ENCODE peak calls at places on chromosome 3, in six cellular contexts. Q is HFF-Myc, U is HepG2, E is coronary artery, A is fibroblast of mammary gland, G is fibroblast of pulmonary artery. D is an unnamed sample.

GRCh38 chr3:13022348-13023250 is 50.6 kb downstream of the IQSEC1 start:
- DNase-seq in Q (peak; percentile 33), U (no peak), E (peak; percentile 87), A (peak; percentile 86), G (peak; percentile 85), D (no peak)

GRCh38 chr3:61331937-61332590 is 80.8 kb upstream of the FHIT start:
- DNase-seq in Q (no peak), U (no peak), E (no peak), A (no peak), G (no peak), D (no peak)

GRCh38 chr3:54530091-54530490 is 397.8 kb downstream of the LRTM1 start:
- DNase-seq in Q (no peak), U (no peak), E (no peak), A (no peak), G (no peak), D (no peak)

GRCh38 chr3:70250451-70250850 is 62.0 kb downstream of the MDFIC2 start:
- DNase-seq in Q (no peak), U (no peak), E (no peak), A (no peak), G (no peak), D (no peak)

GRCh38 chr3:61899700-61900462 is 338.5 kb downstream of the PTPRG start:
- DNase-seq in Q (no peak), U (no peak), E (no peak), A (no peak), G (no peak), D (no peak)

GRCh38 chr3:2001306-2002108 is 97.2 kb upstream of the CNTN4 start:
- DNase-seq in Q (no peak), U (no peak), E (no peak), A (no peak), G (no peak), D (no peak)

GRCh38 chr3:183699238-183699947 is 1.8 kb downstream of the YEATS2 start:
- DNase-seq in Q (no peak), U (no peak), E (no peak), A (no peak), G (no peak), D (no peak)

GRCh38 chr3:190366145-190366544 is 21.8 kb upstream of the CLDN16 start:
- DNase-seq in Q (no peak), U (no peak), E (no peak), A (no peak), G (peak; percentile 52), D (no peak)

GRCh38 chr3:146189519-146190173 is 28.7 kb upstream of the PLOD2 start:
- DNase-seq in Q (no peak), U (peak; percentile 49), E (no peak), A (peak; percentile 70), G (peak; percentile 74), D (no peak)

GRCh38 chr3:168714609-168715240 is 619.0 kb upstream of the GOLIM4 start:
- DNase-seq in Q (no peak), U (no peak), E (no peak), A (no peak), G (no peak), D (peak; percentile 16)

GRCh38 chr3:58073315-58074125 is 65.3 kb downstream of the FLNB start:
- DNase-seq in Q (no peak), U (no peak), E (no peak), A (no peak), G (no peak), D (no peak)

GRCh38 chr3:195035345-195036202 is 235.4 kb downstream of the XXYLT1 start:
- DNase-seq in Q (no peak), U (no peak), E (no peak), A (no peak), G (no peak), D (no peak)

GRCh38 chr3:28134792-28135375 is 106.5 kb upstream of the CMC1 start:
- DNase-seq in Q (no peak), U (peak; percentile 83), E (no peak), A (no peak), G (no peak), D (no peak)

GRCh38 chr3:63655519-63655918 is 3.0 kb downstream of the SNTN start:
- DNase-seq in Q (no peak), U (no peak), E (no peak), A (peak; percentile 80), G (peak; percentile 69), D (no peak)

GRCh38 chr3:37171144-37171543 is 3.2 kb downstream of the LRRFIP2 start:
- DNase-seq in Q (no peak), U (no peak), E (no peak), A (no peak), G (no peak), D (no peak)

GRCh38 chr3:50525987-50526386 is 22.6 kb upstream of the CACNA2D2 start:
- DNase-seq in Q (peak; percentile 17), U (peak; percentile 25), E (no peak), A (peak; percentile 53), G (peak; percentile 52), D (no peak)

GRCh38 chr3:131349946-131350347 is 31.6 kb upstream of the NUDT16 start:
- DNase-seq in Q (peak; percentile 59), U (no peak), E (no peak), A (peak; percentile 84), G (peak; percentile 48), D (no peak)

GRCh38 chr3:176931991-176932390 is 265.3 kb downstream of the TBL1XR1 start:
- DNase-seq in Q (no peak), U (no peak), E (no peak), A (no peak), G (no peak), D (no peak)

GRCh38 chr3:113113361-113113760 is 98.0 kb upstream of the BOC start:
- DNase-seq in Q (no peak), U (no peak), E (no peak), A (no peak), G (no peak), D (no peak)

GRCh38 chr3:39965997-39966396 is 156.6 kb downstream of the MYRIP start:
- DNase-seq in Q (no peak), U (no peak), E (no peak), A (no peak), G (no peak), D (no peak)

GRCh38 chr3:142947799-142948575 is 15.5 kb downstream of the PAQR9 start:
- DNase-seq in Q (no peak), U (no peak), E (no peak), A (peak; percentile 35), G (no peak), D (no peak)

GRCh38 chr3:119911748-119912147 is 129.8 kb downstream of the NR1I2 start:
- DNase-seq in Q (no peak), U (no peak), E (no peak), A (no peak), G (no peak), D (no peak)

GRCh38 chr3:46968783-46969428 is 7.6 kb downstream of the CCDC12 start:
- DNase-seq in Q (no peak), U (no peak), E (no peak), A (no peak), G (no peak), D (no peak)

GRCh38 chr3:52682016-52682415 is 3.7 kb downstream of the PBRM1 start:
- DNase-seq in Q (peak; percentile 48), U (peak; percentile 90), E (no peak), A (peak; percentile 96), G (peak; percentile 84), D (no peak)
- TF ChIP-seq CTCF in Q (peak; percentile 15), U (peak; percentile 79), E (no peak), A (no peak), G (no peak), D (peak; percentile 22)

GRCh38 chr3:154121236-154122095 is at the start of gene ARHGEF26:
- DNase-seq in Q (peak; percentile 7), U (peak; percentile 44), E (peak; percentile 93), A (peak; percentile 61), G (peak; percentile 75), D (no peak)

GRCh38 chr3:154122912-154123559 is 1.8 kb downstream of the ARHGEF26 start:
- DNase-seq in Q (no peak), U (peak; percentile 1), E (no peak), A (peak; percentile 28), G (peak; percentile 29), D (no peak)

GRCh38 chr3:154120903-154121235 is 321 bp upstream of the ARHGEF26 start:
- DNase-seq in Q (no peak), U (no peak), E (no peak), A (peak; percentile 47), G (no peak), D (no peak)

GRCh38 chr3:154125378-154126030 is 4.3 kb downstream of the ARHGEF26 start:
- DNase-seq in Q (no peak), U (peak; percentile 74), E (no peak), A (no peak), G (no peak), D (no peak)

DNA sequence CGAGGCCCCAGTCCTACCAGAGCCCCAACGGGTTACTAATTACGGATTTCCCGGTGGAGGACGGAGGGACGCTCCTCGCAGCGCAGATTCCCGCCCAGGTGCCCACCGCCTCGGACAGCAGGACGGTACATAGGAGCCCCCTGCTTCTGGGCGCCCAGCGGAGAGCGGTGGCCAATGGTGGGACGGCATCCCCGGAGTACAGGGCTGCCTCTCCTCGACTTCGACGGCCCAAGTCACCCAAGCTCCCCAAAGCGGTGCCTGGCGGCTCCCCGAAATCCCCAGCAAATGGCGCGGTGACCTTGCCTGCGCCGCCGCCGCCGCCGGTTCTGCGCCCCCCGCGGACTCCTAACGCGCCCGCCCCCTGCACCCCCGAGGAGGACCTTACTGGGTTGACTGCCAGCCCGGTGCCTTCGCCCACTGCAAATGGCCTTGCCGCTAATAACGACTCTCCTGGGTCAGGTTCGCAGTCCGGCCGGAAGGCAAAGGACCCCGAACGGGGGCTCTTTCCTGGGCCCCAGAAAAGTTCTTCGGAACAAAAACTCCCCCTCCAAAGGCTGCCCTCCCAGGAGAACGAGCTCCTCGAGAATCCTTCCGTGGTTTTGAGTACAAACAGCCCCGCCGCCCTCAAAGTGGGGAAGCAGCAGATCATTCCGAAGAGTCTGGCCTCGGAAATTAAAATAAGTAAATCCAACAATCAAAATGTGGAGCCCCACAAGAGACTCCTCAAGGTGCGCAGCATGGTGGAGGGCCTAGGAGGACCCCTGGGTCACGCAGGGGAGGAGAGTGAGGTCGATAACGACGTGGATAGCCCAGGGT is 1.1 kb downstream of the ARHGEF26 start:
- DNase-seq in Q (no peak), U (no peak), E (no peak), A (no peak), G (no peak), D (no peak)
- H3K4me3 ChIP-seq in Q (peak overlapping the region; percentile 59), U (peak overlapping the region; percentile 79), E (peak overlapping the region; percentile 78), A (peak overlapping the region; percentile 82), G (peak overlapping the region; percentile 86), D (no peak overlapping the region)

GRCh38 chr3:157542711-157543485 is 39.7 kb upstream of the VEPH1 start:
- DNase-seq in Q (no peak), U (no peak), E (peak; percentile 81), A (peak; percentile 68), G (peak; percentile 78), D (no peak)
- TF ChIP-seq CTCF in Q (peak; percentile 22), U (no peak), E (peak; percentile 7), A (peak; percentile 27), G (peak; percentile 33), D (no peak)

DNA sequence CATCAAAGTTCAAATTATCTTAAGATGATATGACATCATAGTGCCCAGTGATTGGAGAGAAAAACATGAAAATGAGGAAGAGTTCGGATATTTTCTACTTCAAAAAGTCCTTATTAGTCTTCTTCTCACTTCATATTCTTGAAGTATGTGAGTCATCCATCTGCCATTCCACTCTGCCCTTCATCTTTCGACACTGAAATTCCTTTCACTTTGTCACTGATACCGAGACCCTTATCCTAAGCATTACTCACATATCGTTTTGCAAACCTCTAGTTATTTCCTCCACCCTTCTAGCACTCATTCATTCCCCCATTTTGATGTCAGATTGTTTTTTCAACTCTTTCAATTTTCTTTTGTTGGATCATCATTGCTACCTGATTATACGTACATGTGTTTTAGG is 4.0 kb downstream of the OR5H14 start:
- DNase-seq in Q (no peak), U (no peak), E (no peak), A (no peak), G (no peak), D (no peak)
- H3K4me3 ChIP-seq in Q (no peak overlapping the region), U (no peak overlapping the region), E (no peak overlapping the region), A (no peak overlapping the region), G (no peak overlapping the region), D (no peak overlapping the region)